ENCODE peak calls at places on chromosomes 4 and X, in seven cellular contexts. Y is caudate nucleus, N is anterior cingulate cortex, C is NCI-H774, E is T-cell, O is foreskin fibroblast, X is NCI-H1436. W is an unnamed sample.

GRCh38 chr4:176981074-176981473 is 188.4 kb upstream of the VEGFC start:
- DNase-seq in Y (no peak), N (no peak), C (no peak), E (no peak), O (no peak), X (no peak), W (no peak)

GRCh38 chr4:162791321-162791720 is 375.4 kb downstream of the NAF1 start:
- DNase-seq in Y (no peak), N (no peak), C (no peak), E (no peak), O (no peak), X (no peak), W (no peak)

GRCh38 chr4:168868044-168868855 is 141.8 kb downstream of the CBR4 start:
- DNase-seq in Y (no peak), N (peak), C (no peak), E (no peak), O (peak), X (no peak), W (peak)

GRCh38 chr4:122658818-122659295 is 38.0 kb upstream of the IL21 start:
- DNase-seq in Y (no peak), N (no peak), C (no peak), E (no peak), O (no peak), X (no peak), W (no peak)

GRCh38 chrX:14927391-14927790 is 54.2 kb downstream of the MOSPD2 start:
- DNase-seq in Y (no peak), N (no peak), C (no peak), E (no peak), O (peak), X (no peak), W (no peak)

GRCh38 chrX:141278306-141278705 is 36.0 kb upstream of the SPANXC start:
- DNase-seq in Y (no peak), N (peak), C (no peak), E (no peak), O (no peak), X (no peak), W (no peak)

GRCh38 chr4:26985836-26986235 is 125.2 kb downstream of the STIM2 start:
- DNase-seq in Y (no peak), N (no peak), C (no peak), E (peak), O (no peak), X (no peak), W (no peak)

GRCh38 chrX:72297953-72298730 is 7.6 kb downstream of the CITED1 start:
- DNase-seq in Y (no peak), N (no peak), C (no peak), E (no peak), O (no peak), X (no peak), W (no peak)

GRCh38 chrX:148672526-148672925 is 172.1 kb downstream of the AFF2 start:
- DNase-seq in Y (no peak), N (no peak), C (no peak), E (no peak), O (no peak), X (no peak), W (no peak)

GRCh38 chr4:28287837-28288236 is 1427.2 kb downstream of the STIM2 start:
- DNase-seq in Y (no peak), N (no peak), C (no peak), E (no peak), O (peak), X (no peak), W (no peak)

GRCh38 chr4:40178672-40179071 is 18.2 kb upstream of the RHOH start:
- DNase-seq in Y (no peak), N (no peak), C (peak), E (no peak), O (no peak), X (no peak), W (no peak)

GRCh38 chr4:3047464-3048286 is 26.7 kb downstream of the HTT-AS start:
- DNase-seq in Y (peak), N (peak), C (no peak), E (peak), O (peak), X (peak), W (peak)

GRCh38 chr4:13559414-13559813 is 15.1 kb upstream of the NKX3-2 start:
- DNase-seq in Y (no peak), N (no peak), C (no peak), E (no peak), O (peak), X (no peak), W (no peak)

GRCh38 chr4:8320386-8320750 is 50.8 kb downstream of the HTRA3 start:
- DNase-seq in Y (no peak), N (no peak), C (no peak), E (no peak), O (no peak), X (no peak), W (no peak)

GRCh38 chr4:52824603-52825310 is 37.4 kb upstream of the RASL11B start:
- DNase-seq in Y (no peak), N (no peak), C (no peak), E (no peak), O (peak), X (no peak), W (no peak)

GRCh38 chr4:2338754-2339457 is 77.0 kb upstream of the MXD4 start:
- DNase-seq in Y (no peak), N (no peak), C (no peak), E (no peak), O (no peak), X (no peak), W (no peak)

GRCh38 chrX:118726887-118727685 is at the start of gene IL13RA1:
- DNase-seq in Y (no peak), N (no peak), C (peak), E (no peak), O (peak), X (peak), W (no peak)

GRCh38 chrX:69222103-69223090 is 57.1 kb upstream of the PJA1 start:
- DNase-seq in Y (peak), N (peak), C (no peak), E (peak), O (peak), X (peak), W (peak)

GRCh38 chr4:113822555-113823290 is 61.2 kb upstream of the CAMK2D start:
- DNase-seq in Y (no peak), N (no peak), C (no peak), E (no peak), O (no peak), X (no peak), W (no peak)

GRCh38 chrX:39670281-39670680 is 427.5 kb downstream of the BCOR start:
- DNase-seq in Y (no peak), N (no peak), C (no peak), E (no peak), O (no peak), X (no peak), W (no peak)

GRCh38 chr4:101155859-101156430 is 191.4 kb downstream of the PPP3CA start:
- DNase-seq in Y (no peak), N (no peak), C (no peak), E (no peak), O (no peak), X (no peak), W (no peak)

GRCh38 chr4:76589872-76590846 is 155.1 kb downstream of the SHROOM3 start:
- DNase-seq in Y (no peak), N (no peak), C (no peak), E (no peak), O (peak), X (no peak), W (no peak)

GRCh38 chrX:81120936-81121351 is 80.8 kb downstream of the HMGN5 start:
- DNase-seq in Y (peak), N (peak), C (peak), E (peak), O (peak), X (no peak), W (peak)